ENCODE peak calls at places on chromosomes 3 and 15, in four cellular contexts. I, F, G and Y are unnamed samples.

GRCh38 chr3:46095307-46095706 is 68.0 kb upstream of the XCR1 start:
- DNase-seq in I (no peak), G (no peak), F (no peak), Y (no peak)

GRCh38 chr15:60390931-60391501 is 6.8 kb downstream of the ANXA2 start:
- DNase-seq in F (peak), G (peak), I (peak), Y (no peak)

GRCh38 chr15:77001351-77001750 is 6.4 kb downstream of the PSTPIP1 start:
- DNase-seq in G (no peak), F (no peak), I (no peak), Y (no peak)

GRCh38 chr15:38685686-38686339 is 121.2 kb upstream of the RASGRP1 start:
- DNase-seq in I (no peak), F (no peak), G (no peak), Y (no peak)

GRCh38 chr3:13145826-13146642 is 72.8 kb upstream of the IQSEC1 start:
- DNase-seq in I (no peak), G (no peak), F (no peak), Y (no peak)

GRCh38 chr15:88775776-88776175 is 27.5 kb upstream of the ACAN start:
- DNase-seq in F (no peak), G (no peak), I (no peak), Y (no peak)

GRCh38 chr15:63939531-63940130 is 105.9 kb upstream of the HERC1 start:
- DNase-seq in G (peak), F (no peak), I (no peak), Y (no peak)

GRCh38 chr15:52150043-52150825 is 37.7 kb upstream of the BCL2L10 start:
- DNase-seq in F (no peak), I (no peak), G (no peak), Y (no peak)

GRCh38 chr3:44468572-44469520 is 8.6 kb downstream of the ZNF445 start:
- DNase-seq in F (peak), G (no peak), I (peak), Y (no peak)

GRCh38 chr3:111595239-111595638 is at the start of gene ZBED2:
- DNase-seq in G (no peak), I (no peak), F (no peak), Y (no peak)

GRCh38 chr3:155809181-155809580 is 3.1 kb upstream of the C3orf33 start:
- DNase-seq in F (no peak), G (no peak), I (no peak), Y (no peak)

GRCh38 chr3:31815006-31815405 is 166.1 kb downstream of the OSBPL10 start:
- DNase-seq in F (no peak), I (no peak), G (no peak), Y (no peak)

GRCh38 chr3:178787960-178788359 is 251.7 kb downstream of the KCNMB2 start:
- DNase-seq in G (no peak), I (no peak), F (no peak), Y (no peak)

GRCh38 chr15:39358441-39359041 is 222.3 kb upstream of the THBS1 start:
- DNase-seq in I (no peak), F (peak), G (peak), Y (no peak)

GRCh38 chr15:97991972-97992541 is 31.6 kb downstream of the ARRDC4 start:
- DNase-seq in F (no peak), G (no peak), I (no peak), Y (no peak)

GRCh38 chr15:73947651-73948050 is 21.4 kb downstream of the LOXL1 start:
- DNase-seq in G (no peak), F (no peak), I (no peak), Y (no peak)

GRCh38 chr15:42640103-42640502 is 64.7 kb downstream of the STARD9 start:
- DNase-seq in I (no peak), G (no peak), F (no peak), Y (no peak)

GRCh38 chr15:51377038-51377761 is 35.7 kb downstream of the GLDN start:
- DNase-seq in I (no peak), G (no peak), F (no peak), Y (no peak)

GRCh38 chr3:141242035-141242721 is 10.6 kb downstream of the PXYLP1 start:
- DNase-seq in F (no peak), G (no peak), I (no peak), Y (no peak)

GRCh38 chr15:58110999-58111717 is 27.0 kb upstream of the AQP9 start:
- DNase-seq in F (peak), I (no peak), G (no peak), Y (no peak)

GRCh38 chr15:42456539-42456938 is 34.4 kb downstream of the ZNF106 start:
- DNase-seq in F (no peak), G (no peak), I (no peak), Y (no peak)

GRCh38 chr3:182490601-182491485 is 302.5 kb upstream of the ATP11B start:
- DNase-seq in G (peak), I (peak), F (peak), Y (peak)

GRCh38 chr15:50059203-50059772 is 59.7 kb downstream of the ATP8B4 start:
- DNase-seq in G (no peak), I (no peak), F (no peak), Y (no peak)

GRCh38 chr15:68612979-68613740 is 34.4 kb downstream of the CORO2B start:
- DNase-seq in F (peak), I (no peak), G (no peak), Y (no peak)

GRCh38 chr3:71949403-71949802 is 164.5 kb upstream of the PROK2 start:
- DNase-seq in I (no peak), F (no peak), G (no peak), Y (no peak)

GRCh38 chr3:128496602-128497304 is 3.8 kb upstream of the GATA2 start:
- DNase-seq in F (no peak), I (no peak), G (no peak), Y (no peak)

GRCh38 chr15:60531811-60532210 is 52.9 kb upstream of the ICE2 start:
- DNase-seq in I (no peak), F (no peak), G (no peak), Y (no peak)

GRCh38 chr3:47577583-47578118 is 1.0 kb downstream of the CSPG5 start:
- DNase-seq in I (no peak), F (no peak), G (no peak), Y (no peak)

GRCh38 chr15:92624401-92624991 is 31.1 kb downstream of the FAM174B start:
- DNase-seq in F (no peak), I (no peak), G (no peak), Y (no peak)

GRCh38 chr15:92448370-92448769 is 54.7 kb downstream of the ST8SIA2 start:
- DNase-seq in F (no peak), G (no peak), I (no peak), Y (no peak)

GRCh38 chr3:141996437-141996836 is 120.0 kb downstream of the ATP1B3 start:
- DNase-seq in F (no peak), G (no peak), I (no peak), Y (no peak)

GRCh38 chr3:54968546-54969172 is 40.8 kb upstream of the LRTM1 start:
- DNase-seq in F (no peak), G (no peak), I (no peak), Y (no peak)

GRCh38 chr3:46829699-46830208 is 33.5 kb downstream of the MYL3 start:
- DNase-seq in I (no peak), F (no peak), G (no peak), Y (no peak)

GRCh38 chr3:196969001-196969659 is 497 bp upstream of the PIGZ start:
- DNase-seq in I (no peak), G (no peak), F (peak), Y (no peak)

DNA sequence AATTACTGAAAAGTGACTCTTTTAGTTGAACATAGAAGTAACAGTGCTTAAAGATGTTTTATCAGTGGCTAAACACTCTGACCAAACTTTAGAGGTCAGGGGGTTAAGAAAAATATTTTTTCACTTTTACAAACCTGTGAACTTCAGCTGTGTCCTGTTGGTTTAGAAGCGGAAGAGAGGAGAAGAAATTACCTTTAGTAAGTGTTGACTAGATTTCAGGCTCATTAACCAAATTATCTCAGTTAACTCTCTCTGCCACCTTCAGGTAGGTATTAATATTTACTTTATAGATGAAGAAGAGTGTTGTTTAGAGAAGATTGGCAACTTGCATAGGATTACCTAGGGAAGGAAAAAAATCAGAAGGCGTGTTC is 151.9 kb upstream of the CMC1 start:
- DNase-seq in G (no peak), I (no peak), F (no peak), Y (no peak)
- TF ChIP-seq TCF7L2 in G (no peak), I (no peak), F (no peak), Y (no peak)

DNA sequence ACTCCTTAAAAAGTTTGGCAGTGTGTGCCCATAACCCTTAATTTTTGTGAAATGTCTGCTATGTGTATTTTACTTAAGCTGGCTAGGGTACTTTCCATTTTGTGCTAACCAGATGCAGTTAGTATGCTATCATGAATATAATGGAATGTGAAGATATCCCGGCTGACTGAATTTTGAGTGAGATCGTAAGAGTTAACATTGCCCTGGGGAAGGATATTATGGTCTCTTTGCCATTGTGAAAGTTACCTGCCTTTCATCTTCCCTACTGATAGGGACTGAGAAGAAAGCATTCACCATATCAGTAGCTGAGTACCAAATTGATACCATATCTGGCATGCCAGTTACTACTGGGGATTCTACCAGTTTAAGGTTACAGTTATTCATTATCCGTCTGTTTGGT is 243.2 kb downstream of the UBE2E2 start:
- DNase-seq in F (no peak), G (no peak), I (no peak), Y (no peak)
- TF ChIP-seq POLR2AphosphoS5 in F (no peak), G (no peak), I (no peak), Y (no peak)

DNA sequence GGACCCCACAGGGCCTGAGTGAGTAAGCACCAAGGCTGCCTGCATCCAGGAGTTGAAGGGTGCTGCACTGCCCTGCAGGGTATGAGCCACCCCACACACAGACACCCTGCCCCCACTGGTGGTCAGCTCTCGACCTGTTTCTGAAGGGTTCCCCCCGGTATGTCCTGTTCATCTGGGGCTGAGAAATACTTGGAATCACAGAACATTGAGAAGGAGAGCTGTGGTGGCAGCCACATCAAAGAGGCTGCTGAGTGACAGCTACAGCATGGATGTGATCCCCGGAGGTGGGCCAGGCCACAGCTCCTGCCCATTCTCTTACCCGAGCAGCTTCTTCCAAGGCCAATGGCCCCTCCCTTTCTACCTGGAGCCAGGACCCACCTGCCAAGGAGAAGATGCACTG is 66.4 kb upstream of the PLXNA1 start:
- DNase-seq in F (no peak), G (no peak), I (no peak), Y (no peak)
- TF ChIP-seq TCF7L2 in F (no peak), G (no peak), I (no peak), Y (no peak)

DNA sequence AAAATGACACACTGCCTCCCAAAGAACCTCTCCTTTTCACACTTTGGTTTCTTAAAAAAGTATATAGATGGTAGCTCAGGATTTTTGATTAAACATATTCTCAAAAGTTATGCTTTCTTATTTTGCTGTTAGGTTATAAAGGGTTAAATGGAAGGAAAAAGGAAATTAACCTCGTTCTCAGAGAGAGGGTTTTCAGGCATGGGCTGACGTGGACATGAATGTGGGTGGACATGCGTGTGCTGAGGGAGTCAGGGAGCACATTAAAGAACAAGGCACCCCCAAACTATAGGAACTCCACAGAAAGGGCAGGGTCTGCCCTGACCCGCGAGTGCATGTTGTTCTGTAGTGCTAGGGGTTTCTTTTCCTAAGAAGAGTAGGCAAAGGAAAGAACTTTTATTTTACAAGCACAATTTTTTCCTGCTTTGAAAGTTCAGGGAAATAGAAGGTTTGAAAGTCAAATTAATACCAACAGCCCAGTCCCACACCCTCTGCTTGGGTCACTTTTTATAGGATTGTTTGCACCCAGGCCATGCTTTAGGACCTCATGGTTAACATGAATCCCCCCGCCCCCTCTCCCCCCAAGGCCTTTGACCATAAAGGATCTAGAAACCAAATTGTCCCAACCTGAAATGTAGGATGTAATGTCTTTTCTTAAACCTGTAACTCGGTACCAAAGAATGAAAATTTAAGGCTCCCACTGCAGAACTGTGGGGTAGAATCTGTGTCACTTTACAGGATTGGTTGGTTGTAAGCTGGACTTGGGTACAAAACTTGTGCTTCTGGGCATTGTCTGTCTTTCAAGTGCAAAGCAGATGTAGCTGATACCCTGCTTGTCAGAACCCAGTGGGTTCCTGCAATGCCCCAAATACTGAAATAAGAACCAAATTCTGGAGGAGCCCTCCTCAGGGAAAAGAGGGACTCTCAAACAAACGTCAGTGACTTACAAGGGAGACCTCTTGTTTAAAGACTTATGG is 58.5 kb upstream of the CCR4 start:
- DNase-seq in F (no peak), G (no peak), I (no peak), Y (no peak)
- TF ChIP-seq POLR2AphosphoS5 in F (no peak), G (no peak), I (no peak), Y (no peak)

DNA sequence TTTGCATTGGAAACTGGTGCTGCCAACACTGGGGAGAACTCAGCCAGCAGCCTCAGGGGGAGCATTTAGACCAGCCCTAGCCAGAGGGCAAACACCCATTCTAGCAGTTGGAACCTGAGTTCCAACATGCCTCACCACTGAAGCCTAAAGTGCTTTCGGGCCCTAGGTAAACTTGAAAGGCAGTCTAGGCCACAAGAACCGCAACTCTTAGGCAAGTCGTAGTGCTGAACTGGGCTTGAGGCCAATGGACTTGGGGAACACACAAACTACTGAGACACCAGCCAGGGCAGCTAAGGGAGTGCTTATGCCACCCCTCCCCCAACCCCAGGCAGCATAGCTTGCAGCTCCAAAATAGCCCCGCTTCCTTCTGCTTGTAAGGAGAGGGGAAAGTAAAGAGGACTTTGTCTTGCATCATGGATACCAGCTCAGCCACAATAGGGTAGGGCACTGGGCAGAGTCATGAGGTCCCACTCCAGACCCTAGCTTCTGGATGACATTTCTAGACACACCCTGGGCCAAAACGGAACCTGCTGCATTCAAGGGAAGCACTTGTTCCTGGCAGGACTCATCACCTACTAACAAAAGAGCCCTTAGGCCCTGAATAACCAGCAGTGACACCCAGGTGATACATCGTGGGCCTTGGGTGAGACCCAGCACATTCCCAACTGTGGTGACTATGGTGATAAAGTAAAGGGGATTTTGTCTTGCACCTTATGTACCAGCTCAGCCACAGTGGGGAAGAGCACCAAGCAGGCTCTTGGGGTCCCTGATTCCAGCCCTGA is 37.3 kb upstream of the TEX9 start:
- DNase-seq in G (no peak), I (no peak), F (no peak), Y (no peak)
- TF ChIP-seq TCF7L2 in G (no peak), I (no peak), F (no peak), Y (no peak)

DNA sequence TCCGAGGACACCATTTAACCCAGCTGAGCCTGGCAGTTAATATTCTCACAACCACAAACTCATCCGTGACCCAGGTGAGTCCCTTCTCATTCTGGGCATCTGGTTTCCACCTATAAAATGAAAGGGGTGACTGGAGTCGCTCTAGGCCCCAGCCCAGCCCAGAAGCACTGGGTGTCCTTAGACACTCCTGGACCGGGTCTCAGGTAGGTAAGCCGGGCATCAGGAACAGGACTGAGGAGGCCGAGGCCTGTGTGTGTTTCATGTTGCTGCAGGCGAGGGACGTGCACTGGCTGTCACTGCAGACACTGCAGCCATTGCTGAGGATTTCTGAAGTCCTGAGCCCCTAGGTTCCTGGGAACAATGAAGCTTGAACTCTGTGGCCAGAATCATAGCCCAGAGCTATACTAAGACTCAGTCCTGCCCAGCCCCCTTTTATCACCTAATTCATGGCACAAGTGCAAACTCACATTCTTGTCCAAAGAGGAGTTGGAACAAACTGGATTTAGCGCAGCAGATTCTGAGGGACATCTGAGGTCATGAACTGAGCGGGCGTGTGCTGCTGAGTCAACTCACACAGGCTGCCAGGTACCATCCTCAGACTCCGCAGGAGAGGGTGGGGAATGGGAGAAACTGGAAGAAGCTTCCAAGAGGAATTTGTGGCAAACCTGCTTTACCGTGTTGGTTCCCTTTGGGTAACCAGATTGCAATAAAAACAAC is 184.9 kb downstream of the FAM43A start:
- DNase-seq in F (no peak), G (no peak), I (peak), Y (no peak)
- TF ChIP-seq POLR2AphosphoS5 in F (no peak), G (no peak), I (no peak), Y (no peak)